ENCODE peak calls at places on chromosomes 12 and 14, in ten cellular contexts. One of them, this sample, is unnamed.
A peak's percentile ranks its signal among the peaks of the same experiment; 100 is the strongest.

GRCh38 chr12:77238368-77238767 is 173.0 kb upstream of the E2F7 start:
- DNase-seq in HCT116: no peak
- DNase-seq in transverse colon: no peak
- DNase-seq in suprapubic skin: no peak
- DNase-seq in H1: no peak
- DNase-seq in stomach: no peak
- DNase-seq in prostate gland: no peak
- DNase-seq in sigmoid colon: no peak
- DNase-seq in endothelial cell of umbilical vein: peak; percentile 64
- DNase-seq in GM12891: no peak
- DNase-seq in this sample: no peak

GRCh38 chr12:13595536-13596450 is 385.6 kb downstream of the GRIN2B start:
- DNase-seq in HCT116: no peak
- DNase-seq in transverse colon: no peak
- DNase-seq in suprapubic skin: no peak
- DNase-seq in H1: no peak
- DNase-seq in stomach: no peak
- DNase-seq in prostate gland: no peak
- DNase-seq in sigmoid colon: no peak
- DNase-seq in endothelial cell of umbilical vein: no peak
- DNase-seq in GM12891: no peak
- DNase-seq in this sample: no peak

GRCh38 chr12:104886418-104887401 is 71.4 kb downstream of the SLC41A2 start:
- DNase-seq in HCT116: peak; percentile 15
- DNase-seq in transverse colon: no peak
- DNase-seq in suprapubic skin: no peak
- DNase-seq in H1: no peak
- DNase-seq in stomach: no peak
- DNase-seq in prostate gland: no peak
- DNase-seq in sigmoid colon: no peak
- DNase-seq in endothelial cell of umbilical vein: peak; percentile 84
- DNase-seq in GM12891: no peak
- DNase-seq in this sample: no peak

GRCh38 chr12:130427381-130427887 is 89.7 kb downstream of the PIWIL1 start:
- DNase-seq in HCT116: no peak
- DNase-seq in transverse colon: peak; percentile 2
- DNase-seq in suprapubic skin: no peak
- DNase-seq in H1: no peak
- DNase-seq in stomach: no peak
- DNase-seq in prostate gland: no peak
- DNase-seq in sigmoid colon: no peak
- DNase-seq in endothelial cell of umbilical vein: no peak
- DNase-seq in GM12891: no peak
- DNase-seq in this sample: peak; percentile 15

GRCh38 chr14:61528591-61529021 is 166.7 kb upstream of the HIF1A start:
- DNase-seq in HCT116: no peak
- DNase-seq in transverse colon: no peak
- DNase-seq in suprapubic skin: no peak
- DNase-seq in H1: no peak
- DNase-seq in stomach: no peak
- DNase-seq in prostate gland: no peak
- DNase-seq in sigmoid colon: no peak
- DNase-seq in endothelial cell of umbilical vein: no peak
- DNase-seq in GM12891: no peak
- DNase-seq in this sample: no peak

GRCh38 chr12:130083002-130083401 is 79.3 kb upstream of the FZD10 start:
- DNase-seq in HCT116: no peak
- DNase-seq in transverse colon: no peak
- DNase-seq in suprapubic skin: no peak
- DNase-seq in H1: no peak
- DNase-seq in stomach: no peak
- DNase-seq in prostate gland: peak; percentile 49
- DNase-seq in sigmoid colon: no peak
- DNase-seq in endothelial cell of umbilical vein: no peak
- DNase-seq in GM12891: no peak
- DNase-seq in this sample: no peak

GRCh38 chr12:123996581-123996980 is 23.6 kb downstream of the ZNF664 start:
- DNase-seq in HCT116: no peak
- DNase-seq in transverse colon: no peak
- DNase-seq in suprapubic skin: no peak
- DNase-seq in H1: no peak
- DNase-seq in stomach: no peak
- DNase-seq in prostate gland: no peak
- DNase-seq in sigmoid colon: no peak
- DNase-seq in endothelial cell of umbilical vein: no peak
- DNase-seq in GM12891: no peak
- DNase-seq in this sample: no peak

GRCh38 chr12:51419473-51420228 is 5.0 kb upstream of the SLC4A8 start:
- DNase-seq in HCT116: no peak
- DNase-seq in transverse colon: no peak
- DNase-seq in suprapubic skin: no peak
- DNase-seq in H1: no peak
- DNase-seq in stomach: no peak
- DNase-seq in prostate gland: no peak
- DNase-seq in sigmoid colon: no peak
- DNase-seq in endothelial cell of umbilical vein: no peak
- DNase-seq in GM12891: no peak
- DNase-seq in this sample: no peak

GRCh38 chr14:23365353-23366162 is 586 bp upstream of the EFS start:
- DNase-seq in HCT116: no peak
- DNase-seq in transverse colon: no peak
- DNase-seq in suprapubic skin: no peak
- DNase-seq in H1: no peak
- DNase-seq in stomach: peak; percentile 45
- DNase-seq in prostate gland: peak; percentile 64
- DNase-seq in sigmoid colon: no peak
- DNase-seq in endothelial cell of umbilical vein: no peak
- DNase-seq in GM12891: no peak
- DNase-seq in this sample: peak; percentile 90

GRCh38 chr14:106622200-106622745 is 1095.9 kb downstream of the TMEM121 start:
- DNase-seq in HCT116: no peak
- DNase-seq in transverse colon: peak; percentile 7
- DNase-seq in suprapubic skin: no peak
- DNase-seq in H1: no peak
- DNase-seq in stomach: no peak
- DNase-seq in prostate gland: no peak
- DNase-seq in sigmoid colon: no peak
- DNase-seq in endothelial cell of umbilical vein: no peak
- DNase-seq in GM12891: no peak
- DNase-seq in this sample: no peak

GRCh38 chr12:131571827-131572226 is 139.1 kb upstream of the SFSWAP start:
- DNase-seq in HCT116: no peak
- DNase-seq in transverse colon: no peak
- DNase-seq in suprapubic skin: no peak
- DNase-seq in H1: no peak
- DNase-seq in stomach: no peak
- DNase-seq in prostate gland: no peak
- DNase-seq in sigmoid colon: no peak
- DNase-seq in endothelial cell of umbilical vein: no peak
- DNase-seq in GM12891: no peak
- DNase-seq in this sample: no peak

DNA sequence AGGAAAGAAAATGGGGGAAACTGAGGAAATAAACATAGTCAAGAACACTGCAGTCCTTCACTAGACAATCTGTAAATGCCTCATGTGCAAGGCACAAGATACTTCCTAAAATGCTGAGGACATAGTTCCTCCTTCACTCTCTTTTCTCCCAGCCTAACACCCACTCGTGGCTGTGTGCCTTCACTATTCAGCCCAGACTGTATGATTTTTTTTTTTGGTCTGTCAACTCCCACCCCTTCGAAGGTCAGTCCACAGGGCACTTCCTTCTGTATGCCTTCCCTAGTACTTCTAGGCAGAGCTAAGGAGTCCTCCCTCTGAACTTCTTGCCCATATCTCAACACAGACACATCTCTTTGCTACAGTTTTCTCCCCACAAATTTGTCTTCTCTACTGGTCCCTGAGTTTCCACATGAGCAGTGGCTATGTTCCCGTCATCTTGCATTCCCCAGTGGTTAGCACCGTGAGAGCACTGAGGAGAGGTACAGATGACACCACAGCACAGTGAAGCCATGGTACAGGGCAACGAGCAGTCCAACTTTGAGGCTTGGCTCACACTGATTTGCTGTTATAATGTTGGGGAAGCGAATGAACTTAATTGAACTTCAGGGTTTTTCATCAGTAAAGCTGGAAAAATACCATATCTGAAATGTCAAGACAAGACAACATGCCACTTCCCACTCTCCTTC is 24.1 kb upstream of the SYCP3 start:
- DNase-seq in HCT116: no peak
- DNase-seq in transverse colon: no peak
- DNase-seq in suprapubic skin: no peak
- DNase-seq in H1: no peak
- DNase-seq in stomach: no peak
- DNase-seq in prostate gland: no peak
- DNase-seq in sigmoid colon: no peak
- DNase-seq in endothelial cell of umbilical vein: no peak
- DNase-seq in GM12891: no peak
- DNase-seq in this sample: no peak
- TF ChIP-seq POLR2AphosphoS5 in HCT116: no peak
- TF ChIP-seq POLR2AphosphoS5 in transverse colon: no peak
- TF ChIP-seq POLR2AphosphoS5 in suprapubic skin: no peak
- TF ChIP-seq POLR2AphosphoS5 in H1: no peak
- TF ChIP-seq POLR2AphosphoS5 in stomach: no peak
- TF ChIP-seq POLR2AphosphoS5 in prostate gland: no peak
- TF ChIP-seq POLR2AphosphoS5 in sigmoid colon: no peak
- TF ChIP-seq POLR2AphosphoS5 in endothelial cell of umbilical vein: no peak
- TF ChIP-seq POLR2AphosphoS5 in GM12891: no peak
- TF ChIP-seq POLR2AphosphoS5 in this sample: no peak

GRCh38 chr14:72894323-72894622 is 372 bp upstream of the DPF3 start:
- DNase-seq in HCT116: no peak
- DNase-seq in transverse colon: no peak
- DNase-seq in suprapubic skin: no peak
- DNase-seq in H1: no peak
- DNase-seq in stomach: no peak
- DNase-seq in prostate gland: no peak
- DNase-seq in sigmoid colon: no peak
- DNase-seq in endothelial cell of umbilical vein: no peak
- DNase-seq in GM12891: no peak
- DNase-seq in this sample: no peak
- TF ChIP-seq POLR2A in HCT116: no peak
- TF ChIP-seq POLR2A in transverse colon: no peak
- TF ChIP-seq POLR2A in suprapubic skin: no peak
- TF ChIP-seq POLR2A in H1: no peak
- TF ChIP-seq POLR2A in stomach: no peak
- TF ChIP-seq POLR2A in prostate gland: no peak
- TF ChIP-seq POLR2A in sigmoid colon: no peak
- TF ChIP-seq POLR2A in endothelial cell of umbilical vein: no peak
- TF ChIP-seq POLR2A in GM12891: no peak
- TF ChIP-seq POLR2A in this sample: no peak

GRCh38 chr14:83007641-83008237 is 1474.1 kb upstream of the SEL1L start:
- DNase-seq in HCT116: no peak
- DNase-seq in transverse colon: no peak
- DNase-seq in suprapubic skin: no peak
- DNase-seq in H1: no peak
- DNase-seq in stomach: no peak
- DNase-seq in prostate gland: no peak
- DNase-seq in sigmoid colon: no peak
- DNase-seq in endothelial cell of umbilical vein: no peak
- DNase-seq in GM12891: no peak
- DNase-seq in this sample: no peak

GRCh38 chr14:83004456-83005006 is 1470.9 kb upstream of the SEL1L start:
- DNase-seq in HCT116: no peak
- DNase-seq in transverse colon: no peak
- DNase-seq in suprapubic skin: no peak
- DNase-seq in H1: no peak
- DNase-seq in stomach: no peak
- DNase-seq in prostate gland: no peak
- DNase-seq in sigmoid colon: no peak
- DNase-seq in endothelial cell of umbilical vein: no peak
- DNase-seq in GM12891: no peak
- DNase-seq in this sample: no peak

DNA sequence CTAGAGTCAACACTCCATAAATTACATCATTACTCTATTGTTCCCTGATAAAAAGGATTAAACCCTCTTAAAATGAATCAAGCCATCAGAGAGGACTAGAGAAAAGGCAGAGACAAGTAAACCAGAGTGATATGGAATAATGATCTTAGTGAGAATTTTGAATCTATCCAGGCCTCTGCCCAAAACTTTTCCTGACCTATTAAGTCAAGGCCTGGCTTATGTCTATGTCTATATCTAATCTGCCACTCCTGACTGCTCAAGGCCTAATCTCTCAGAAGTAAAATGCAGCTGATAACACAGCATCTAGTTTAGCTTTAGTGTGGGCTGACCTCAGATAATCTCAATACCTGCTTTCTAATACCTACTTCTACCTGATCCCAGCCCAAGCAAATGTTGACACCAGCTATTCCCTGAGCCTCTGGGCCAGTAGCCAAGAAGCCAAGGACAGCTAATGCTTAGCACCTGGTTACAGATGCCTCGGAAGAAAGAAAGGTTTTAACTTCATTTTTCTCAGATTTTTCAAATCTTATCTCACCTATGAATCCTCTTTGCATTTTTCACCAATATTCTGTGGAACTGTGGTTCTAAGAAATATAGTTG is 1472.5 kb upstream of the SEL1L start:
- DNase-seq in HCT116: no peak
- DNase-seq in transverse colon: no peak
- DNase-seq in suprapubic skin: no peak
- DNase-seq in H1: no peak
- DNase-seq in stomach: peak; percentile 74
- DNase-seq in prostate gland: no peak
- DNase-seq in sigmoid colon: no peak
- DNase-seq in endothelial cell of umbilical vein: no peak
- DNase-seq in GM12891: no peak
- DNase-seq in this sample: peak; percentile 57
- TF ChIP-seq POLR2AphosphoS5 in HCT116: no peak
- TF ChIP-seq POLR2AphosphoS5 in transverse colon: no peak
- TF ChIP-seq POLR2AphosphoS5 in suprapubic skin: no peak
- TF ChIP-seq POLR2AphosphoS5 in H1: no peak
- TF ChIP-seq POLR2AphosphoS5 in stomach: peak; percentile 52
- TF ChIP-seq POLR2AphosphoS5 in prostate gland: no peak
- TF ChIP-seq POLR2AphosphoS5 in sigmoid colon: no peak
- TF ChIP-seq POLR2AphosphoS5 in endothelial cell of umbilical vein: no peak
- TF ChIP-seq POLR2AphosphoS5 in GM12891: no peak
- TF ChIP-seq POLR2AphosphoS5 in this sample: no peak

DNA sequence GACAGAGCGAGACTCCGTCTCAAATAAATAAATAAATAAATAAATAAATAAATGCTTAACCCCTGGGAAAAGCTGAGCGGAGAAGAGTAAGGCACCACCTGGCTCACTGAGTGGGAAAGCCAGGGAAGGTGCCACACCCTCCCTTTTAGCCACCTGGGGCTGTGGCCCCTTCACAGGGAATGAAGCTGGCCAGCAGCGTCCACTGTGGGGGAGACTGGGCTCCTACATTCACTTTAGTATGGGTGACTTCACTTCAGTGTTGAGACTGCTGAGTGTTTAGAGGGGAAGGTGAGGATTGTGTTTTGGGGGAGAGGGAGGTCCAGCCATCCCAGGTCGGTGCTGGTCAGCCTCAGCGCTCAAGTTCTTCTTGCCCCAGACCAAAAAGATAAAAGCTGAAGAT is 1.5 kb downstream of the NAB2 start:
- DNase-seq in HCT116: no peak
- DNase-seq in transverse colon: no peak
- DNase-seq in suprapubic skin: no peak
- DNase-seq in H1: no peak
- DNase-seq in stomach: no peak
- DNase-seq in prostate gland: no peak
- DNase-seq in sigmoid colon: peak; percentile 66
- DNase-seq in endothelial cell of umbilical vein: no peak
- DNase-seq in GM12891: no peak
- DNase-seq in this sample: no peak
- TF ChIP-seq POLR2A in HCT116: no peak
- TF ChIP-seq POLR2A in transverse colon: no peak
- TF ChIP-seq POLR2A in suprapubic skin: no peak
- TF ChIP-seq POLR2A in H1: no peak
- TF ChIP-seq POLR2A in stomach: no peak
- TF ChIP-seq POLR2A in prostate gland: no peak
- TF ChIP-seq POLR2A in sigmoid colon: no peak
- TF ChIP-seq POLR2A in endothelial cell of umbilical vein: no peak
- TF ChIP-seq POLR2A in GM12891: no peak
- TF ChIP-seq POLR2A in this sample: no peak

This sample was measured in upper lobe of left lung.